ENCODE peak calls at places on chromosomes 7 and 10, in four cellular contexts. K is activated naive CD4-positive, alpha-beta T cell treated with Interleukin-2 at 50 U/mL for 16 hours; O is NCI-H2029; H is activated CD4-positive, CD25-positive, alpha-beta regulatory T cell treated with anti-CD3 and anti-CD28 coated beads, Interleukin-2, amount 50 U/mL, for 72 hours. B is an unnamed sample.

GRCh38 chr10:110774069-110775021 is 97.4 kb upstream of the PDCD4 start:
- DNase-seq in K (peak), O (no peak), H (peak), B (peak)

GRCh38 chr10:124627851-124628675 is 116.1 kb downstream of the FAM53B start:
- DNase-seq in K (no peak), O (no peak), H (no peak), B (no peak)

GRCh38 chr10:15043674-15044073 is at the start of gene OLAH:
- DNase-seq in K (no peak), O (no peak), H (no peak), B (no peak)

GRCh38 chr7:76397409-76398183 is 11.9 kb downstream of the SSC4D start:
- DNase-seq in K (peak), O (peak), H (peak), B (peak)

GRCh38 chr7:92723205-92723604 is 113.2 kb downstream of the CDK6 start:
- DNase-seq in K (no peak), O (no peak), H (no peak), B (no peak)

GRCh38 chr10:58184120-58184670 is 83.5 kb downstream of the IPMK start:
- DNase-seq in K (no peak), O (no peak), H (no peak), B (no peak)

GRCh38 chr10:34723746-34724145 is 91.3 kb downstream of the PARD3 start:
- DNase-seq in K (no peak), O (no peak), H (no peak), B (peak)

GRCh38 chr7:54678763-54679396 is 80.1 kb downstream of the SEC61G start:
- DNase-seq in K (no peak), O (no peak), H (no peak), B (peak)

GRCh38 chr7:591856-592628 is 72.4 kb upstream of the PDGFA start:
- DNase-seq in K (no peak), O (no peak), H (no peak), B (no peak)

GRCh38 chr10:129771576-129772471 is 192.2 kb downstream of the EBF3 start:
- DNase-seq in K (no peak), O (no peak), H (no peak), B (no peak)

GRCh38 chr7:5514440-5515035 is 90.9 kb upstream of the TNRC18 start:
- DNase-seq in K (no peak), O (no peak), H (no peak), B (no peak)

GRCh38 chr7:108294595-108294994 is 161.6 kb downstream of the NRCAM start:
- DNase-seq in K (no peak), O (no peak), H (no peak), B (peak)

GRCh38 chr10:26837139-26837538 is 23.6 kb downstream of the ABI1 start:
- DNase-seq in K (no peak), O (peak), H (no peak), B (no peak)

GRCh38 chr10:131743190-131744151 is 157.3 kb upstream of the PPP2R2D start:
- DNase-seq in K (no peak), O (no peak), H (no peak), B (peak)

GRCh38 chr10:52400564-52400963 is 86.5 kb downstream of the DKK1 start:
- DNase-seq in K (no peak), O (no peak), H (no peak), B (peak)

GRCh38 chr7:45580053-45580872 is 6.1 kb downstream of the ADCY1 start:
- DNase-seq in K (no peak), O (peak), H (no peak), B (peak)

GRCh38 chr10:4069491-4069890 is 284.5 kb upstream of the KLF6 start:
- DNase-seq in K (no peak), O (no peak), H (no peak), B (no peak)